ENCODE peak calls at places on chromosomes 12 and 14, in six cellular contexts. T is neuronal stem cell, I is IMR-90, V is trophoblast cell, U is H1, Y is H9. X is an unnamed sample.

GRCh38 chr14:28744126-28744525 is 22.5 kb upstream of the FOXG1 start:
- DNase-seq in T (no peak), I (no peak), V (no peak), U (no peak), Y (no peak), X (no peak)

GRCh38 chr14:102848830-102849521 is 71.7 kb downstream of the TRAF3 start:
- DNase-seq in T (no peak), I (no peak), V (no peak), U (no peak), Y (no peak), X (no peak)

GRCh38 chr14:104517426-104517825 is 62.1 kb upstream of the C14orf180 start:
- DNase-seq in T (no peak), I (no peak), V (no peak), U (peak), Y (no peak), X (no peak)

GRCh38 chr12:125340791-125341190 is 275.6 kb downstream of the AACS start:
- DNase-seq in T (no peak), I (peak), V (no peak), U (no peak), Y (no peak), X (no peak)

GRCh38 chr14:83300454-83301064 is 1766.9 kb upstream of the SEL1L start:
- DNase-seq in T (peak), I (peak), V (no peak), U (no peak), Y (no peak), X (peak)

GRCh38 chr14:70350078-70350477 is 9.4 kb downstream of the COX16 start:
- DNase-seq in T (no peak), I (no peak), V (no peak), U (peak), Y (peak), X (no peak)

GRCh38 chr14:97456958-97457357 is 659.8 kb downstream of the VRK1 start:
- DNase-seq in T (no peak), I (no peak), V (no peak), U (no peak), Y (no peak), X (no peak)

GRCh38 chr12:94266796-94267529 is 118.6 kb downstream of the PLXNC1 start:
- DNase-seq in T (no peak), I (peak), V (peak), U (no peak), Y (no peak), X (peak)

GRCh38 chr12:93127582-93128331 is 198.7 kb upstream of the EEA1 start:
- DNase-seq in T (no peak), I (peak), V (peak), U (peak), Y (peak), X (peak)

GRCh38 chr14:81710232-81710845 is 176.7 kb upstream of the SEL1L start:
- DNase-seq in T (peak), I (peak), V (no peak), U (no peak), Y (no peak), X (peak)

GRCh38 chr14:100871234-100872186 is 32.0 kb downstream of the RTL1 start:
- DNase-seq in T (no peak), I (peak), V (no peak), U (no peak), Y (no peak), X (peak)

GRCh38 chr12:15627995-15628945 is 160.9 kb downstream of the EPS8 start:
- DNase-seq in T (no peak), I (peak), V (no peak), U (no peak), Y (no peak), X (peak)

GRCh38 chr14:28609228-28609828 is 157.3 kb upstream of the FOXG1 start:
- DNase-seq in T (peak), I (peak), V (peak), U (peak), Y (peak), X (peak)

GRCh38 chr12:5506821-5507231 is 74.9 kb downstream of the NTF3 start:
- DNase-seq in T (no peak), I (no peak), V (no peak), U (no peak), Y (no peak), X (peak)

GRCh38 chr14:24695265-24696241 is 61.6 kb upstream of the GZMB start:
- DNase-seq in T (no peak), I (no peak), V (no peak), U (no peak), Y (no peak), X (no peak)

GRCh38 chr12:113853491-113853890 is 112.6 kb downstream of the RBM19 start:
- DNase-seq in T (no peak), I (no peak), V (no peak), U (no peak), Y (no peak), X (no peak)

GRCh38 chr12:94710933-94711332 is 60.6 kb upstream of the TMCC3 start:
- DNase-seq in T (no peak), I (peak), V (no peak), U (no peak), Y (peak), X (no peak)

GRCh38 chr12:98638009-98638408 is 6.6 kb downstream of the IKBIP start:
- DNase-seq in T (no peak), I (no peak), V (no peak), U (no peak), Y (no peak), X (no peak)

GRCh38 chr12:59182191-59182590 is 261.9 kb upstream of the LRIG3 start:
- DNase-seq in T (no peak), I (no peak), V (no peak), U (no peak), Y (no peak), X (peak)

GRCh38 chr14:36747411-36748184 is 85.9 kb downstream of the PAX9 start:
- DNase-seq in T (no peak), I (no peak), V (no peak), U (no peak), Y (no peak), X (peak)

GRCh38 chr12:63151898-63152700 is 1.1 kb upstream of the AVPR1A start:
- DNase-seq in T (peak), I (peak), V (peak), U (no peak), Y (peak), X (peak)

GRCh38 chr12:30599631-30600030 is 96.0 kb downstream of the IPO8 start:
- DNase-seq in T (no peak), I (peak), V (no peak), U (no peak), Y (no peak), X (no peak)

GRCh38 chr14:92135269-92135668 is 13.5 kb downstream of the CPSF2 start:
- DNase-seq in T (no peak), I (peak), V (no peak), U (no peak), Y (no peak), X (peak)

GRCh38 chr14:105075364-105076295 is 10.4 kb upstream of the GPR132 start:
- DNase-seq in T (no peak), I (peak), V (no peak), U (no peak), Y (peak), X (peak)

GRCh38 chr12:50110127-50110761 is 1.8 kb upstream of the COX14 start:
- DNase-seq in T (no peak), I (no peak), V (no peak), U (peak), Y (no peak), X (no peak)

GRCh38 chr14:105646175-105646574 is 119.8 kb downstream of the TMEM121 start:
- DNase-seq in T (no peak), I (no peak), V (no peak), U (no peak), Y (no peak), X (no peak)

GRCh38 chr14:77469041-77469440 is 11.1 kb downstream of the AHSA1 start:
- DNase-seq in T (no peak), I (no peak), V (peak), U (no peak), Y (no peak), X (no peak)

GRCh38 chr12:52203126-52203921 is 11.5 kb upstream of the KRT80 start:
- DNase-seq in T (no peak), I (peak), V (peak), U (no peak), Y (no peak), X (peak)

GRCh38 chr12:15732341-15733061 is 56.7 kb downstream of the EPS8 start:
- DNase-seq in T (no peak), I (no peak), V (no peak), U (no peak), Y (no peak), X (peak)

GRCh38 chr14:103343164-103343879 is 9.3 kb downstream of the EIF5 start:
- DNase-seq in T (no peak), I (no peak), V (no peak), U (no peak), Y (no peak), X (no peak)

GRCh38 chr14:56172571-56172971 is 54.4 kb downstream of the PELI2 start:
- DNase-seq in T (no peak), I (peak), V (no peak), U (no peak), Y (no peak), X (peak)

GRCh38 chr12:124758266-124759200 is 105.1 kb downstream of the SCARB1 start:
- DNase-seq in T (no peak), I (no peak), V (no peak), U (no peak), Y (no peak), X (no peak)

GRCh38 chr12:54017845-54018607 is 9.2 kb downstream of the HOXC8 start:
- DNase-seq in T (no peak), I (peak), V (peak), U (peak), Y (peak), X (peak)
- H4K91ac ChIP-seq in T (no peak), I (no peak), V (no peak), U (no peak), Y (no peak), X (peak)

GRCh38 chr12:108838194-108839010 is 19.0 kb downstream of the SSH1 start:
- DNase-seq in T (no peak), I (peak), V (no peak), U (no peak), Y (peak), X (peak)

GRCh38 chr12:108840605-108841328 is 16.6 kb downstream of the SSH1 start:
- DNase-seq in T (no peak), I (peak), V (no peak), U (no peak), Y (no peak), X (peak)

GRCh38 chr12:108837680-108838079 is 19.7 kb downstream of the SSH1 start:
- DNase-seq in T (no peak), I (no peak), V (no peak), U (no peak), Y (no peak), X (no peak)

GRCh38 chr12:108839011-108839889 is 18.1 kb downstream of the SSH1 start:
- DNase-seq in T (no peak), I (peak), V (no peak), U (no peak), Y (no peak), X (peak)

GRCh38 chr12:108839890-108840230 is 17.5 kb downstream of the SSH1 start:
- DNase-seq in T (no peak), I (no peak), V (no peak), U (no peak), Y (no peak), X (no peak)
- H4K91ac ChIP-seq in T (no peak), I (peak), V (peak), U (peak), Y (peak), X (peak)

GRCh38 chr12:110689601-110690430 is 901 bp upstream of the HVCN1 start:
- DNase-seq in T (no peak), I (no peak), V (no peak), U (peak), Y (peak), X (no peak)

GRCh38 chr12:110686294-110686903 is 2.5 kb downstream of the HVCN1 start:
- DNase-seq in T (no peak), I (no peak), V (no peak), U (no peak), Y (no peak), X (no peak)

GRCh38 chr12:110689002-110689600 is at the start of gene HVCN1:
- DNase-seq in T (peak), I (no peak), V (no peak), U (peak), Y (peak), X (peak)

GRCh38 chr12:110687770-110688169 is 1.1 kb downstream of the HVCN1 start:
- DNase-seq in T (no peak), I (no peak), V (no peak), U (no peak), Y (no peak), X (no peak)

GRCh38 chr12:110688446-110689001 is 391 bp downstream of the HVCN1 start:
- DNase-seq in T (peak), I (no peak), V (no peak), U (no peak), Y (no peak), X (no peak)
- H4K91ac ChIP-seq in T (no peak), I (no peak), V (no peak), U (no peak), Y (no peak), X (no peak)

GRCh38 chr12:111040690-111041089 is 120.3 kb upstream of the MYL2 start:
- DNase-seq in T (no peak), I (no peak), V (no peak), U (no peak), Y (no peak), X (no peak)
- H4K91ac ChIP-seq in T (no peak), I (no peak), V (no peak), U (no peak), Y (no peak), X (no peak)

GRCh38 chr14:60169722-60170121 is 4.5 kb upstream of the DHRS7 start:
- DNase-seq in T (no peak), I (no peak), V (no peak), U (no peak), Y (no peak), X (no peak)

GRCh38 chr14:60171690-60172089 is 6.5 kb upstream of the DHRS7 start:
- DNase-seq in T (no peak), I (no peak), V (no peak), U (no peak), Y (no peak), X (no peak)

GRCh38 chr14:60168841-60169240 is 3.6 kb upstream of the DHRS7 start:
- DNase-seq in T (no peak), I (no peak), V (no peak), U (no peak), Y (no peak), X (no peak)

GRCh38 chr14:60174352-60175254 is 9.4 kb upstream of the DHRS7 start:
- DNase-seq in T (no peak), I (no peak), V (no peak), U (no peak), Y (no peak), X (no peak)

DNA sequence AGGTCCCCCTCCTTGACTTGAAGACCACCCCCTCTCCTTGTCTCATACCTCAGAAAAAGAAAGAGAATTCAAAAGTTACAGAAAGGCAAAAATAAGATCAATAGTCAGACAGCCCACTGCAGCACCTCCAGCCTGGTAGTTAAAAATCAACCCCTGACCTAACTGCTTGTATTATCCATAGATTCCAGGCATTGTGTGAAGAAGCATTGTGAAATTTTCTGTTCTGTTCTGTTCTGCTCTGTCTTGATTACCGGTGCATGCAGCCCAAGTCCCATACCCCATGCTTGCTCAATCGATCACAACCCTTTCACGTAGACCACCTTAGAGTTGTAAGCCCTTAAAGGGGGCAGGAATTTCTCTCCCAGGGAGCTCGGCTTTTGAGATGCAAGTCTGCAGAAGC is 5.8 kb upstream of the DHRS7 start:
- DNase-seq in T (no peak), I (no peak), V (no peak), U (no peak), Y (no peak), X (no peak)
- H4K91ac ChIP-seq in T (no peak), I (no peak), V (no peak), U (no peak), Y (no peak), X (no peak)

GRCh38 chr12:11144297-11144696 is 9.9 kb upstream of the TAS2R30 start:
- DNase-seq in T (no peak), I (no peak), V (no peak), U (no peak), Y (no peak), X (no peak)

GRCh38 chr12:11152725-11153124 is 18.3 kb upstream of the SMIM10L1 start:
- DNase-seq in T (no peak), I (no peak), V (no peak), U (no peak), Y (no peak), X (no peak)

GRCh38 chr12:11150832-11151231 is 16.4 kb upstream of the TAS2R30 start:
- DNase-seq in T (no peak), I (no peak), V (no peak), U (no peak), Y (no peak), X (no peak)

GRCh38 chr12:11143352-11143751 is 8.9 kb upstream of the TAS2R30 start:
- DNase-seq in T (no peak), I (no peak), V (no peak), U (no peak), Y (no peak), X (no peak)

DNA sequence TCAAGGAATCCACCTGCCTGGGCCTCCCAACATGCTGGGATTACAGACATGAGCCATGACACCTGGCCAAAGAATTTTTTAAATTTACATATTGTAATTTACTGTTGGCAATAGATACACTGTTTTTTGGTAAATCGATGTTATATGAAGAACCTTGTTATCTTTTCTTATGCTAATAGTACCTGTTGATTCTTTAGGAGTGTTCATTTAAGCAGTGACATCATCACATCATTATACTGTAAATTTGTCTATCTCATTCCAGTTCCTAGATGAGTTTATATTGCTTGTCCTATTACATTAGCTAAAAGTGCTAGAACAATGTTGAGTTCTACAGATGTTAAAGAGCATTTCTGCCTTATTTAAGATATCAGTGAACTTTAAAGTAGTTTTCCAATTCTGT is 13.0 kb upstream of the TAS2R30 start:
- DNase-seq in T (no peak), I (no peak), V (no peak), U (no peak), Y (no peak), X (no peak)
- H4K91ac ChIP-seq in T (no peak), I (no peak), V (no peak), U (no peak), Y (no peak), X (no peak)

X was measured in mesenchymal stem cell.